ENCODE peak calls at places on chromosomes 4 and X, in six cellular contexts. One of them, this sample, is unnamed.

GRCh38 chrX:68684291-68684918 is 36.9 kb downstream of the STARD8 start:
- DNase-seq in CD8-positive, alpha-beta T cell: no peak
- DNase-seq in fibroblast of pulmonary artery: peak
- DNase-seq in astrocyte of the cerebellum: no peak
- DNase-seq in uterus: peak
- DNase-seq in astrocyte of the spinal cord: no peak
- DNase-seq in this sample: peak

GRCh38 chrX:136708348-136708747 is 60.4 kb downstream of the CD40LG start:
- DNase-seq in fibroblast of pulmonary artery: peak
- DNase-seq in astrocyte of the cerebellum: no peak
- DNase-seq in CD8-positive, alpha-beta T cell: no peak
- DNase-seq in astrocyte of the spinal cord: peak
- DNase-seq in uterus: no peak
- DNase-seq in this sample: peak

GRCh38 chr4:25112349-25113008 is 47.8 kb downstream of the SEPSECS start:
- DNase-seq in uterus: peak
- DNase-seq in CD8-positive, alpha-beta T cell: no peak
- DNase-seq in astrocyte of the spinal cord: no peak
- DNase-seq in fibroblast of pulmonary artery: no peak
- DNase-seq in astrocyte of the cerebellum: no peak
- DNase-seq in this sample: no peak

GRCh38 chr4:4842476-4843441 is 16.7 kb upstream of the MSX1 start:
- DNase-seq in astrocyte of the spinal cord: no peak
- DNase-seq in fibroblast of pulmonary artery: no peak
- DNase-seq in uterus: no peak
- DNase-seq in astrocyte of the cerebellum: no peak
- DNase-seq in CD8-positive, alpha-beta T cell: no peak
- DNase-seq in this sample: no peak

GRCh38 chr4:112127048-112127637 is 18.1 kb upstream of the FAM241A start:
- DNase-seq in astrocyte of the cerebellum: no peak
- DNase-seq in fibroblast of pulmonary artery: no peak
- DNase-seq in CD8-positive, alpha-beta T cell: no peak
- DNase-seq in astrocyte of the spinal cord: peak
- DNase-seq in uterus: no peak
- DNase-seq in this sample: peak

GRCh38 chrX:122134291-122134690 is 1049.8 kb upstream of the GRIA3 start:
- DNase-seq in astrocyte of the cerebellum: no peak
- DNase-seq in fibroblast of pulmonary artery: no peak
- DNase-seq in uterus: no peak
- DNase-seq in astrocyte of the spinal cord: no peak
- DNase-seq in CD8-positive, alpha-beta T cell: no peak
- DNase-seq in this sample: no peak

GRCh38 chr4:113179996-113180395 is 130.5 kb downstream of the ANK2 start:
- DNase-seq in CD8-positive, alpha-beta T cell: no peak
- DNase-seq in astrocyte of the cerebellum: no peak
- DNase-seq in uterus: no peak
- DNase-seq in fibroblast of pulmonary artery: no peak
- DNase-seq in astrocyte of the spinal cord: peak
- DNase-seq in this sample: no peak

GRCh38 chr4:94373752-94374151 is 31.1 kb upstream of the HPGDS start:
- DNase-seq in astrocyte of the cerebellum: no peak
- DNase-seq in CD8-positive, alpha-beta T cell: no peak
- DNase-seq in fibroblast of pulmonary artery: no peak
- DNase-seq in astrocyte of the spinal cord: no peak
- DNase-seq in uterus: no peak
- DNase-seq in this sample: no peak

GRCh38 chrX:134095366-134095765 is 110.0 kb upstream of the GPC3 start:
- DNase-seq in fibroblast of pulmonary artery: no peak
- DNase-seq in uterus: no peak
- DNase-seq in astrocyte of the cerebellum: no peak
- DNase-seq in astrocyte of the spinal cord: no peak
- DNase-seq in CD8-positive, alpha-beta T cell: no peak
- DNase-seq in this sample: no peak
- H3K4me3 ChIP-seq in fibroblast of pulmonary artery: no peak
- H3K4me3 ChIP-seq in uterus: no peak
- H3K4me3 ChIP-seq in astrocyte of the cerebellum: no peak
- H3K4me3 ChIP-seq in astrocyte of the spinal cord: no peak
- H3K4me3 ChIP-seq in CD8-positive, alpha-beta T cell: no peak
- H3K4me3 ChIP-seq in this sample: no peak

GRCh38 chr4:54227261-54228063 is 1.6 kb upstream of the PDGFRA start:
- DNase-seq in fibroblast of pulmonary artery: peak
- DNase-seq in astrocyte of the spinal cord: peak
- DNase-seq in CD8-positive, alpha-beta T cell: no peak
- DNase-seq in astrocyte of the cerebellum: no peak
- DNase-seq in uterus: no peak
- DNase-seq in this sample: peak

GRCh38 chr4:54228064-54228527 is 997 bp upstream of the PDGFRA start:
- DNase-seq in astrocyte of the spinal cord: peak
- DNase-seq in uterus: peak
- DNase-seq in astrocyte of the cerebellum: peak
- DNase-seq in fibroblast of pulmonary artery: peak
- DNase-seq in CD8-positive, alpha-beta T cell: no peak
- DNase-seq in this sample: peak

GRCh38 chr4:54226399-54227260 is 2.5 kb upstream of the PDGFRA start:
- DNase-seq in uterus: peak
- DNase-seq in astrocyte of the spinal cord: peak
- DNase-seq in CD8-positive, alpha-beta T cell: no peak
- DNase-seq in astrocyte of the cerebellum: no peak
- DNase-seq in fibroblast of pulmonary artery: peak
- DNase-seq in this sample: peak

GRCh38 chr4:54225671-54226398 is 3.3 kb upstream of the PDGFRA start:
- DNase-seq in astrocyte of the spinal cord: peak
- DNase-seq in fibroblast of pulmonary artery: peak
- DNase-seq in uterus: no peak
- DNase-seq in astrocyte of the cerebellum: no peak
- DNase-seq in CD8-positive, alpha-beta T cell: no peak
- DNase-seq in this sample: peak

DNA sequence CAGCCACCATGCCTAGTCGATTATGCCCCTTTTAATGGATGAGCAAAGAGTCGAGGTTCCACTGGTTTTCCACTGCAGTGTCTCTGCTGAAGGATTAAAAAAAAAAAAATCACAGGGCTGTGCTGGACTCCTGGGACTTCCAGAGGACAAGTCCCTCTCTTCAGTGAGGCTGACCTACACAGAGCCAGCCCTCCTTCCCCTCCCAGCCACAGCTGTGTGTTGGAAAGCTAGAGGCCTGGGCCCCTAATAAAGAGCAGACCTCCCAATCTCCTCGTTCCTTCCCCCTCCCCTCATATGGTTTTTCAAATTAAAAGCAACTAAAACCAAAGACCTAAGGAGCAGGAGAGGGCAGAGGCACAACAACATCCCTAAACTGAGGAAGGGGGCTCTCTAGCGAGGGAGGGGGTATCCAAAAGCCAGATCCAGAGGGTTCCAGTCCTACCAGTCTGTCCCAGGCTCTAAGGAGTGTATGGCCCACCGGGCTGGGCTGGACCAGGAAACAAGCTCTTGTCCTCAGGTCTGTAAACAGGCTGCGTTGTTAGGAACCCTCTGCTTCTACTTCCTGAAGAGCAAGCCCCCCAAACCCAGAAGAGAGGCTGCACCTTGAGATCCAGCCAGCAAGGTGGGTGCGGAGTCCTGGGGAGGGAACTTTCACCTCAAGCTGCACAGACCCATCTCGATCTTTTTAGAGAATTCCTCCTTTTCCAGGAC is 4.0 kb upstream of the PDGFRA start:
- DNase-seq in fibroblast of pulmonary artery: no peak
- DNase-seq in uterus: peak
- DNase-seq in CD8-positive, alpha-beta T cell: no peak
- DNase-seq in astrocyte of the cerebellum: no peak
- DNase-seq in astrocyte of the spinal cord: no peak
- DNase-seq in this sample: no peak
- H3K4me3 ChIP-seq in fibroblast of pulmonary artery: no peak
- H3K4me3 ChIP-seq in uterus: no peak
- H3K4me3 ChIP-seq in CD8-positive, alpha-beta T cell: no peak
- H3K4me3 ChIP-seq in astrocyte of the cerebellum: no peak
- H3K4me3 ChIP-seq in astrocyte of the spinal cord: no peak
- H3K4me3 ChIP-seq in this sample: peak

GRCh38 chr4:40750461-40751258 is 905 bp downstream of the NSUN7 start:
- DNase-seq in astrocyte of the cerebellum: no peak
- DNase-seq in fibroblast of pulmonary artery: no peak
- DNase-seq in CD8-positive, alpha-beta T cell: no peak
- DNase-seq in astrocyte of the spinal cord: peak
- DNase-seq in uterus: no peak
- DNase-seq in this sample: no peak
- H3K4me3 ChIP-seq in astrocyte of the cerebellum: peak
- H3K4me3 ChIP-seq in fibroblast of pulmonary artery: peak
- H3K4me3 ChIP-seq in CD8-positive, alpha-beta T cell: peak
- H3K4me3 ChIP-seq in astrocyte of the spinal cord: peak
- H3K4me3 ChIP-seq in uterus: peak
- H3K4me3 ChIP-seq in this sample: peak

DNA sequence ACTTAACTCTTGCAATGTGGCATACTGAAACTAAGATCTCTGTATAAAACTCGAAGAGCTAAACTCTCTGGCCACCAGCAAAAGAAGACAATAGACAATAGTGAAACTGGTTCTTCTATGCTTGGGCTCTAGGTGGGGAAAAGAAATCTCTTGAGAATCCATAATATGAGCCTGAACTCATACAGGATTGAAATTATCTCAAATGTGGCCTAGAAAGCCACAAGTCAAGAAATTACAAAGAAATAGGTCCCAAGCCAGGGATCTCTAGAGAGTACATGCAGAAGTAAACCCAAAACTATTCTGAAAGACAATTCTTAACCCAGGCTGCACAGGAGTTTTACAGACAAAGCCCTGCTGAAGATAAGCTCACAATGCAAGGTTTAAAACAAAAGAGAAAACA is 127.4 kb downstream of the ANAPC10 start:
- DNase-seq in CD8-positive, alpha-beta T cell: no peak
- DNase-seq in fibroblast of pulmonary artery: peak
- DNase-seq in astrocyte of the cerebellum: no peak
- DNase-seq in astrocyte of the spinal cord: no peak
- DNase-seq in uterus: no peak
- DNase-seq in this sample: no peak
- H3K4me3 ChIP-seq in CD8-positive, alpha-beta T cell: no peak
- H3K4me3 ChIP-seq in fibroblast of pulmonary artery: no peak
- H3K4me3 ChIP-seq in astrocyte of the cerebellum: no peak
- H3K4me3 ChIP-seq in astrocyte of the spinal cord: no peak
- H3K4me3 ChIP-seq in uterus: no peak
- H3K4me3 ChIP-seq in this sample: no peak